ENCODE peak calls at places on chromosome 21, in five cellular contexts. L is keratinocyte, S is prostate gland, P is ovary, V is A673. X is an unnamed sample.

GRCh38 chr21:17386498-17386897 is 126.3 kb upstream of the CXADR start:
- DNase-seq in L (no peak), S (no peak), P (no peak), V (no peak), X (no peak)

GRCh38 chr21:25298512-25299491 is 308.5 kb downstream of the MRPL39 start:
- DNase-seq in L (no peak), S (no peak), P (no peak), V (no peak), X (no peak)

GRCh38 chr21:25895565-25896205 is 160.9 kb downstream of the GABPA start:
- DNase-seq in L (no peak), S (no peak), P (no peak), V (peak; percentile 83), X (no peak)

GRCh38 chr21:17613242-17613676 is 558 bp upstream of the BTG3 start:
- DNase-seq in L (no peak), S (peak; percentile 21), P (peak; percentile 67), V (peak; percentile 21), X (no peak)

GRCh38 chr21:26124421-26124833 is 46.1 kb downstream of the APP start:
- DNase-seq in L (no peak), S (no peak), P (no peak), V (peak; percentile 46), X (no peak)

GRCh38 chr21:43364851-43365424 is 62.0 kb downstream of the SIK1 start:
- DNase-seq in L (no peak), S (no peak), P (no peak), V (no peak), X (no peak)

GRCh38 chr21:31921079-31921478 is 48.3 kb downstream of the HUNK start:
- DNase-seq in L (no peak), S (no peak), P (no peak), V (no peak), X (no peak)

GRCh38 chr21:19268634-19269138 is 865.1 kb upstream of the TMPRSS15 start:
- DNase-seq in L (no peak), S (no peak), P (no peak), V (no peak), X (no peak)

GRCh38 chr21:30439975-30440374 is at the start of gene KRTAP15-1:
- DNase-seq in L (no peak), S (no peak), P (no peak), V (no peak), X (no peak)

GRCh38 chr21:38810034-38810825 is 4.5 kb downstream of the ETS2 start:
- DNase-seq in L (no peak), S (no peak), P (no peak), V (no peak), X (no peak)
- H3K4me3 ChIP-seq in L (peak overlapping the region; percentile 34), S (no peak overlapping the region), P (peak overlapping the region; percentile 10), V (no peak overlapping the region), X (no peak overlapping the region)

GRCh38 chr21:33901421-33902288 is 13.9 kb downstream of the ATP5PO start:
- DNase-seq in L (no peak), S (peak; percentile 20), P (no peak), V (peak; percentile 72), X (no peak)
- TF ChIP-seq CTCF in L (peak; percentile 62), S (peak; percentile 54), P (no peak), V (peak; percentile 86), X (peak; percentile 52)

GRCh38 chr21:39281853-39282252 is 31.6 kb downstream of the BRWD1 start:
- DNase-seq in L (no peak), S (no peak), P (no peak), V (no peak), X (no peak)
- H3K36me3 ChIP-seq in L (peaks cover 4% of the 10 kb centered on the region), S (no peaks in the 10 kb centered on the region), P (no peaks in the 10 kb centered on the region), V (peaks cover 15% of the 10 kb centered on the region), X (peaks cover 1% of the 10 kb centered on the region)

GRCh38 chr21:44813727-44814126 is 4.1 kb downstream of the SUMO3 start:
- DNase-seq in L (no peak), S (no peak), P (no peak), V (no peak), X (no peak)

GRCh38 chr21:44810829-44811228 is 7.0 kb downstream of the SUMO3 start:
- DNase-seq in L (no peak), S (no peak), P (no peak), V (no peak), X (no peak)

GRCh38 chr21:44813149-44813548 is 4.7 kb downstream of the SUMO3 start:
- DNase-seq in L (no peak), S (no peak), P (no peak), V (no peak), X (no peak)

GRCh38 chr21:44814498-44815023 is 3.3 kb downstream of the SUMO3 start:
- DNase-seq in L (no peak), S (no peak), P (no peak), V (no peak), X (no peak)

GRCh38 chr21:44812640-44813039 is 5.2 kb downstream of the SUMO3 start:
- DNase-seq in L (no peak), S (no peak), P (no peak), V (no peak), X (no peak)
- H3K4me3 ChIP-seq in L (no peak overlapping the region), S (no peak overlapping the region), P (no peak overlapping the region), V (no peak overlapping the region), X (no peak overlapping the region)

DNA sequence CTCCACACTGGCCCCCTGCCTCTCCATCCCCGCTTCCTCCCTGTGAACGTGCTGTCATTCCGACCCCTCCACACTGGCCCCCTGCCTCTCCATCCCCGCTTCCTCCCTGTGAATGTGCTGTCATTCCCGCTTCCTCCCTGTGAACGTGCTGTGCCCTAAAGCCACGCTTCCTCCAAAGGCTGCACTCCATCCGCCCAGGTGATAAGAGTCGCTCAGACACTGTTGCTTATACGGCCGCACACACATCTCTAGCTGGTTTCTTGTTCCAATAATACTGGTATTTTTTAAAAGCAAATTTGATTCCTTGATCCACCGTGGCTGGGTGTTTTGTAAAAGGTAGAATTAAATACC is 39.3 kb upstream of the TSPEAR start:
- DNase-seq in L (no peak), S (no peak), P (no peak), V (no peak), X (no peak)
- TF ChIP-seq CTCF in L (no peak), S (no peak), P (no peak), V (no peak), X (no peak)

GRCh38 chr21:39668369-39668768 is 55.6 kb downstream of the B3GALT5 start:
- DNase-seq in L (no peak), S (no peak), P (no peak), V (no peak), X (no peak)
- H3K36me3 ChIP-seq in L (no peaks in the 10 kb centered on the region), S (no peaks in the 10 kb centered on the region), P (no peaks in the 10 kb centered on the region), V (no peaks in the 10 kb centered on the region), X (no peaks in the 10 kb centered on the region)

DNA sequence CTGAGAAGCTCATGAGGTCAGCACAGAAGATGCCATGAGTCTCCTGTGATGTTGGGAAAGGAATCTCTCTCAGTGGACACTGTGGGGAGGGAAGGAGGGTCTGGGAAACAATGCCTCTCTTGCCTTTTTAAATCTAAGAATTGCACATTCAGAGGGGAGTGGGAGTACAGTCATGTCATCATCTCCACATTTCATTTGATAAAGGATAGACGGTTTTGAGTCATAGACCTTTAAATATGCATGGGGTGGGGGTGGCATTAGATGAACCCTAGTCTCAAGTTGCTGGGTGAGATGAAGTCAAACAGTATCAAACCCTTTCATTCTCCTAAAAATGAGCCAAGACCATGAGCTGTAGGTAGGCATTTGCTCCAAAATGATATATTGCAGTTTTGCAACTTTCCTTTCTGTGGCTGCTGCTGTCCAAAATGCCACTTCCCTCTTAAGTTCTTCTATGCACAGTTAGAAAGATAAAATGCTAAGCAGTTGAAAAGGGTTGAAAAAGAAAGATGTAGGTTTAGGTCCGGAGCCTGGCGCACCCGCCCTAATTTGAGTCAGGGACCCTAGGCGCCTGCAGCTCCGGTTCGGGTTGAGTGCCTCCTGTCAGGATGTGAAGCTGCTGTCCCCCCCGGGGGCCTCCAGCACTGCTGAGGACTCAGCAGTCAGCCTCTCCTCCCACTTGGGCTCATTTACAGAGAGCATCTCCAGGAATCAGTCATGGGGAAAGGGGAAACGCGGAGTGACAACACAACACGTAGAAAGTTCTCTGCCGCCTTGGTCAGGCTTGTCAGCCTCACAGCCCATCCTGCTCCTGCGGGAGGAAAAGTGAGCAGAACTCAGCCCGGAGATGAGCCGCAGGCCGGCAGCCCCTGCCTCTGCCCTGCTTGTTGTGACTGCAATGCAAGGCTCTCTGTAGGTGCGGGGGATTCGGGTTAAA is 479.3 kb upstream of the RUNX1 start:
- DNase-seq in L (no peak), S (no peak), P (peak; percentile 36), V (no peak), X (no peak)
- H3K4me3 ChIP-seq in L (no peak overlapping the region), S (no peak overlapping the region), P (peak overlapping the region; percentile 28), V (peak overlapping the region; percentile 22), X (peak overlapping the region; percentile 19)

GRCh38 chr21:16061194-16061593 is 331.4 kb downstream of the USP25 start:
- DNase-seq in L (no peak), S (no peak), P (no peak), V (no peak), X (no peak)
- TF ChIP-seq CTCF in L (no peak), S (no peak), P (no peak), V (no peak), X (no peak)

X was measured in kidney epithelial cell.